ENCODE peak calls at places on chromosomes 3 and 15, in eight cellular contexts. Z is tibial nerve, J is astrocyte of the spinal cord, P is pancreas, N is AG04449, Y is lower lobe of right lung, V is endodermal cell, D is right lobe of liver. Q is an unnamed sample.

GRCh38 chr15:101657968-101658784 is 6.0 kb upstream of the TM2D3 start:
- DNase-seq in Y (peak; percentile 57), V (no peak), D (peak; percentile 75), N (no peak), J (no peak), P (no peak), Z (no peak), Q (no peak)

GRCh38 chr3:42651248-42652091 is 2.0 kb upstream of the ZBTB47 start:
- DNase-seq in D (no peak), P (no peak), J (peak; percentile 58), N (peak; percentile 19), V (no peak), Z (no peak), Y (no peak), Q (peak; percentile 86)

GRCh38 chr3:172181936-172182708 is 142.7 kb downstream of the FNDC3B start:
- DNase-seq in Y (no peak), D (no peak), V (peak; percentile 63), Z (no peak), P (no peak), J (peak; percentile 64), N (no peak), Q (peak; percentile 67)

GRCh38 chr3:70277304-70277703 is 35.1 kb downstream of the MDFIC2 start:
- DNase-seq in J (no peak), Y (no peak), P (no peak), V (no peak), D (no peak), N (no peak), Z (no peak), Q (no peak)

GRCh38 chr3:142649996-142650693 is 54.0 kb downstream of the PLS1 start:
- DNase-seq in N (no peak), V (no peak), Z (no peak), Y (no peak), J (peak; percentile 54), P (no peak), D (no peak), Q (no peak)

GRCh38 chr3:150376001-150376848 is 31.9 kb upstream of the TSC22D2 start:
- DNase-seq in V (no peak), P (no peak), Y (no peak), N (no peak), J (no peak), D (peak; percentile 73), Z (no peak), Q (peak; percentile 86)

GRCh38 chr3:139185482-139185881 is 140.8 kb upstream of the PRR23C start:
- DNase-seq in P (no peak), Z (no peak), J (no peak), D (no peak), Y (no peak), V (no peak), N (no peak), Q (no peak)

GRCh38 chr15:27844018-27844666 is 255.0 kb downstream of the OCA2 start:
- DNase-seq in P (no peak), D (no peak), N (no peak), Y (no peak), V (no peak), Z (no peak), J (peak; percentile 87), Q (peak; percentile 84)

GRCh38 chr3:126014252-126014651 is 45.3 kb downstream of the ROPN1B start:
- DNase-seq in J (peak; percentile 17), Y (no peak), V (no peak), D (no peak), Z (no peak), N (peak; percentile 17), P (no peak), Q (peak; percentile 54)

GRCh38 chr15:58440922-58441321 is 9.1 kb downstream of the LIPC start:
- DNase-seq in P (peak; percentile 63), D (peak; percentile 56), V (peak; percentile 83), N (no peak), J (no peak), Y (peak; percentile 66), Z (no peak), Q (no peak)

GRCh38 chr15:59587085-59587826 is 24.3 kb upstream of the GCNT3 start:
- DNase-seq in P (no peak), Z (no peak), N (no peak), D (no peak), Y (no peak), V (no peak), J (no peak), Q (no peak)

GRCh38 chr3:182412066-182412465 is 381.2 kb upstream of the ATP11B start:
- DNase-seq in Z (no peak), Y (no peak), J (no peak), D (no peak), P (no peak), N (no peak), V (no peak), Q (no peak)

GRCh38 chr3:85476891-85477495 is 518.2 kb downstream of the CADM2 start:
- DNase-seq in V (no peak), J (no peak), Z (no peak), P (no peak), Y (no peak), D (no peak), N (no peak), Q (peak; percentile 23)

GRCh38 chr3:104909188-104909587 is 457.5 kb upstream of the ALCAM start:
- DNase-seq in Y (no peak), N (peak; percentile 51), P (no peak), D (no peak), Z (no peak), J (peak; percentile 82), V (no peak), Q (peak; percentile 89)

GRCh38 chr3:88219138-88219792 is 69.5 kb downstream of the C3orf38 start:
- DNase-seq in V (peak; percentile 86), D (no peak), Z (no peak), J (peak; percentile 73), P (peak; percentile 38), N (no peak), Y (no peak), Q (peak; percentile 3)
- TF ChIP-seq CTCF in V (peak; percentile 91), D (peak; percentile 4), Z (peak; percentile 39), J (peak; percentile 68), P (no peak), N (peak; percentile 56), Y (peak; percentile 36), Q (peak; percentile 51)

GRCh38 chr3:107428051-107428858 is 51.0 kb downstream of the CCDC54 start:
- DNase-seq in D (no peak), V (no peak), P (no peak), Z (no peak), J (no peak), N (no peak), Y (no peak), Q (no peak)

GRCh38 chr3:107430214-107431047 is 53.2 kb downstream of the CCDC54 start:
- DNase-seq in D (no peak), P (peak; percentile 22), N (no peak), Z (no peak), J (peak; percentile 47), Y (no peak), V (peak; percentile 68), Q (peak; percentile 66)

GRCh38 chr3:107431048-107431297 is 53.7 kb downstream of the CCDC54 start:
- DNase-seq in N (no peak), P (peak; percentile 52), Y (no peak), Z (no peak), J (no peak), D (no peak), V (peak; percentile 83), Q (peak; percentile 56)

GRCh38 chr3:107431298-107432012 is 54.2 kb downstream of the CCDC54 start:
- DNase-seq in P (peak; percentile 77), V (peak; percentile 94), D (peak; percentile 69), N (no peak), Z (peak; percentile 49), Y (peak; percentile 78), J (peak; percentile 67), Q (peak; percentile 86)

DNA sequence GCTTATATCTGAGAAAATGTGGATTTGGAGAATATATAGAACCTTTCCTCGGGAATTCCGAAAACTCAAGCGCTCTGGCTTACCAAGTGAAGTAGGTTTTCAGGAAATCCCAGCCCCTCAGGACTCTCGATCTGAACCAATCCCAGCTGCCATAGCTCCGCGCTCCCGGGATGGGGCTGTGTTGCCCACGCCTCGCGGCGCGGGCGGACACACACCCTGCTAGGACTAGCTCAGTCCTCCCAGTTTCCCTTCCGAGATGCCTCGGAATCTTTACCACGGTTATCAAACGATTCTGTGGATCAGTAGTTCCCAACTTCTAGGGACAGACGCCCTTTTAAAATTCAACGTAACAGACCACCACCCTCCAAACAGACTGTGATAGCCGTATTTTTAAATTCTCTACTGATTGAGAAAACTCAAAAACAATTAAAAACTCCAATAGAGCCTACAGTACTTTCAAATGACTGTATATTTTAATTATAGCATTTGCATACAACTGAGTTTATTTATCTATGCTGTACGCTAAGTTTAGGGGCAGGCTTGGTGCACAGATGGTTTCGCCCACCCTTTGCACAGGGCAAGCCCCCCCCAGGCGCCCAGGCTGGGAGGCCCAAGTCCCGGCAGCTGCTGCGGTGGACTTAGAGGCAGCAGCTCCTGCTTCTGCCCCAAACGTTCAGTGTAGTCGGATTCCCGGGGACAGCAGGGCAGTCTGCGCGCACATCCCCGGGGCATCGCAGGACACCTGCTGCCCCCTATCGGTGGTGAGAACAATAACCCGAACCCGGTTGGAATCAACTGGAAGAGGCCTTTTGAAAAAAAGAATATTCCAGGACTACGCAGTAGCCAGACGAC is 52.3 kb downstream of the CCDC54 start:
- DNase-seq in Z (peak; percentile 40), D (peak; percentile 79), P (peak; percentile 63), V (peak; percentile 92), N (peak; percentile 59), J (peak; percentile 92), Y (peak; percentile 77), Q (peak; percentile 95)
- H3K4me3 ChIP-seq in Z (peak overlapping the region; percentile 88), D (peak overlapping the region; percentile 14), P (peak overlapping the region; percentile 78), V (peak overlapping the region; percentile 87), N (peak overlapping the region; percentile 56), J (peak overlapping the region; percentile 60), Y (peak overlapping the region; percentile 72), Q (peak overlapping the region; percentile 77)

GRCh38 chr3:14461748-14462324 is 59.4 kb downstream of the SLC6A6 start:
- DNase-seq in Z (no peak), P (peak; percentile 45), Y (no peak), N (no peak), J (peak; percentile 73), V (peak; percentile 87), D (peak; percentile 67), Q (peak; percentile 85)
- TF ChIP-seq CTCF in Z (peak; percentile 36), P (no peak), Y (peak; percentile 55), N (peak; percentile 91), J (peak; percentile 91), V (peak; percentile 86), D (peak; percentile 70), Q (peak; percentile 77)

DNA sequence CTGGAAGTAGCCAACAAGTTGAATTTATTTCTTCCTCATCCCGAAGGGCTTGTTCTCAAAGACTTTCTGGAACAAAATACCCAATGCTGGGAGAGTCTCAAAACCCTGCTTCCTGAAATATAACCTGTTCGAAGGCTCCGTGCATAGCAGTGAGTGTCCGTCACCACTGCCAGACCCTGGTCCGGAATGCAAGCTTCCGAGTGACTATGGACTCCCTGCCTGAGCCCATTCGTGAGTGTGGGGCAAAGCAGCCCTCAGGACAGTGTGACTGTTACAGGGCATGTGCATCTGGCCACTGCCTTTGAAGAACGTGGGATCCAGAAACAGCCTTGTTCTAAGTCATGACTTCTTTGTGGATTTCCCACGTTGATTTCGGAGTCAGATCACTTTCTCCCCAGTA is 214.5 kb upstream of the IGF1R start:
- DNase-seq in J (no peak), P (no peak), V (no peak), Z (no peak), D (no peak), N (no peak), Y (no peak), Q (no peak)
- H3K4me3 ChIP-seq in J (no peak overlapping the region), P (no peak overlapping the region), V (no peak overlapping the region), Z (no peak overlapping the region), D (no peak overlapping the region), N (no peak overlapping the region), Y (no peak overlapping the region), Q (no peak overlapping the region)